ENCODE peak calls at places on chromosomes 5 and 9, in four cellular contexts. Z is AG04450; C is breast epithelium; G is CD8-positive, alpha-beta T cell. F is an unnamed sample. For H3K27me3, the result is how much of the 10 kb centered on the place peaks cover.

GRCh38 chr9:130995399-130995941 is 13.5 kb upstream of the LAMC3 start:
- DNase-seq in Z (no peak), C (no peak), G (no peak), F (no peak)

GRCh38 chr5:131810510-131811249 is 13.9 kb upstream of the FNIP1 start:
- DNase-seq in Z (no peak), C (no peak), G (no peak), F (no peak)

GRCh38 chr5:38424237-38425080 is 132.0 kb downstream of the LIFR start:
- DNase-seq in Z (no peak), C (no peak), G (no peak), F (no peak)

GRCh38 chr5:65774346-65774745 is 52.3 kb downstream of the NLN start:
- DNase-seq in Z (peak), C (no peak), G (no peak), F (peak)

GRCh38 chr5:96054272-96055030 is 92.8 kb upstream of the ELL2 start:
- DNase-seq in Z (no peak), C (no peak), G (no peak), F (no peak)

GRCh38 chr9:114047717-114048116 is 30.4 kb downstream of the AMBP start:
- DNase-seq in Z (no peak), C (peak), G (no peak), F (peak)

GRCh38 chr9:71885467-71885866 is 25.5 kb downstream of the ABHD17B start:
- DNase-seq in Z (no peak), C (no peak), G (no peak), F (no peak)

GRCh38 chr9:24036459-24036858 is 210.4 kb upstream of the ELAVL2 start:
- DNase-seq in Z (no peak), C (no peak), G (no peak), F (no peak)

GRCh38 chr5:104018299-104018698 is 455.7 kb upstream of the NUDT12 start:
- DNase-seq in Z (no peak), C (no peak), G (no peak), F (no peak)

GRCh38 chr5:137833463-137833862 is 34.2 kb upstream of the MYOT start:
- DNase-seq in Z (no peak), C (no peak), G (no peak), F (peak)

GRCh38 chr5:92402045-92402444 is 1018.9 kb upstream of the ARRDC3 start:
- DNase-seq in Z (no peak), C (no peak), G (no peak), F (peak)

GRCh38 chr5:154179846-154180710 is 10.5 kb upstream of the GALNT10 start:
- DNase-seq in Z (peak), C (no peak), G (peak), F (peak)

GRCh38 chr5:11596185-11596584 is 308.1 kb downstream of the CTNND2 start:
- DNase-seq in Z (no peak), C (no peak), G (no peak), F (peak)

GRCh38 chr5:962801-963200 is 45.8 kb upstream of the NKD2 start:
- DNase-seq in Z (no peak), C (no peak), G (no peak), F (no peak)

GRCh38 chr9:134858051-134858841 is 22.4 kb upstream of the FCN2 start:
- DNase-seq in Z (no peak), C (peak), G (no peak), F (no peak)

GRCh38 chr5:78269088-78269703 is 25.3 kb downstream of the AP3B1 start:
- DNase-seq in Z (no peak), C (no peak), G (no peak), F (peak)

GRCh38 chr5:63928451-63928850 is 33.8 kb downstream of the HTR1A start:
- DNase-seq in Z (no peak), C (no peak), G (no peak), F (no peak)

GRCh38 chr5:24067208-24067607 is 559.8 kb downstream of the PRDM9 start:
- DNase-seq in Z (no peak), C (no peak), G (no peak), F (no peak)
- TF ChIP-seq CTCF in Z (no peak), C (no peak), G (no peak), F (no peak)

DNA sequence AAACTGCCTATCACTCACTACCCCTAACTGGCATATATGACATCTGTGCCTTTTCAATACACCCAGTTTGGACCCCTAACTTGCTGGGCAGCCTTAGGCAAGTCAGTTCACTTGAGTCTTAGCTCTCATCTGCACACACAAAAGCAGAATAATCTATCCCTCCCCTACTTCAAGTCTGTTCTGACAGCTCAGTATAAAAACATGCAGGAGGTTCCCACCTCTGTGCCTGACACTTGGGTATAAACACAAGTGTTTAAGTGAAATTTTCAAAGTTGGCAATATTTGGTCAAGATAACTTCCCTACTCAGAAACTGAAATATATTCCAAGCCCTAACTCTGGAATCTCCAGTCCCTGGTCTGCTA is 12.6 kb downstream of the HNRNPH1 start:
- DNase-seq in Z (no peak), C (no peak), G (no peak), F (no peak)
- H3K27me3 ChIP-seq in Z (under half), C (under half), G (under half), F (under half)

GRCh38 chr5:125412561-125413535 is 666.4 kb upstream of the ZNF608 start:
- DNase-seq in Z (peak), C (peak), G (no peak), F (peak)
- H3K4me3 ChIP-seq in Z (no peak), C (peak), G (no peak), F (no peak)

GRCh38 chr9:124269556-124269955 is 11.8 kb downstream of the NEK6 start:
- DNase-seq in Z (no peak), C (no peak), G (no peak), F (no peak)

GRCh38 chr9:124266826-124267201 is 9.1 kb downstream of the NEK6 start:
- DNase-seq in Z (no peak), C (no peak), G (no peak), F (no peak)

GRCh38 chr9:124266139-124266825 is 8.5 kb downstream of the NEK6 start:
- DNase-seq in Z (no peak), C (no peak), G (no peak), F (no peak)

GRCh38 chr9:124268248-124268647 is 10.5 kb downstream of the NEK6 start:
- DNase-seq in Z (no peak), C (no peak), G (no peak), F (no peak)

GRCh38 chr9:124267271-124267807 is 9.6 kb downstream of the NEK6 start:
- DNase-seq in Z (no peak), C (peak), G (no peak), F (peak)
- TF ChIP-seq CTCF in Z (no peak), C (no peak), G (no peak), F (no peak)

GRCh38 chr9:117412006-117412715 is 2.7 kb downstream of the ASTN2 start:
- DNase-seq in Z (no peak), C (no peak), G (no peak), F (no peak)
- H3K27me3 ChIP-seq in Z (under half), C (under half), G (under half), F (under half)

GRCh38 chr9:129322641-129323375 is 144.7 kb upstream of the IER5L start:
- DNase-seq in Z (no peak), C (peak), G (no peak), F (no peak)

GRCh38 chr9:129323376-129323998 is 145.4 kb upstream of the IER5L start:
- DNase-seq in Z (no peak), C (no peak), G (no peak), F (no peak)

GRCh38 chr9:129320575-129321311 is 142.7 kb upstream of the IER5L start:
- DNase-seq in Z (peak), C (peak), G (peak), F (peak)

GRCh38 chr9:129321511-129322021 is 143.5 kb upstream of the IER5L start:
- DNase-seq in Z (no peak), C (peak), G (no peak), F (no peak)

DNA sequence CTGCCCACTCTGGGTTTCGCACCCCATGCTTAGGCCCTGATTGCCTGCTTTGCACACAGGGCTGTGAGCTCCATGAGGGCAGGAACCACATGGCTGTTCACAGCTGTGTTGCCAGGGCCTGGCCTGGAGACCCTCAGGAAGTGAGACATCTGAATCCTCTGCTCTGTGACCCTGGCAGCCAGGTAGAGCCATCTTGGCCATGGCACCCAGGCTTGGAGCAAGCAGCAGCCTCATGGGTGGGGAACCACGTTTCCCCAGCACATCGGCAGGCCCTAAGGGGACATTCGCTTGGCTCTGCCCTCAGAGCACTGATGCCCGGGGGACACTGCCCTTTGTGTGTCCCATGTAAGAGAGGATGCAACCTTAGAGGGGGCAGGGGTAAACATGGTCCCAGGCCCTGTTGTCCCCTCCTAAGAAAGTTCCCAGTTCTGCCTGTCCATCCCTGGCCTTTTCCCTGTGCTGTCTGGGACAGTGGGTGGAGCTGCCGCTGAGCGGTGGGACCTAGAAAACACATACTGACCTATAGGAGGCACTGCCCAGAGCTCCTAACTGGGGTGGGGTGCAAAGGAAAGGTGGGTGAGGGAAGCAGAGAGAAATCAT is 144.1 kb upstream of the IER5L start:
- DNase-seq in Z (no peak), C (peak), G (no peak), F (no peak)
- H3K4me3 ChIP-seq in Z (no peak), C (peak), G (no peak), F (no peak)

F was measured in bronchial epithelial cell.